ENCODE peak calls at places on chromosomes 12 and 14, in four cellular contexts. F, D, P and M are unnamed samples.

GRCh38 chr14:36751116-36751515 is 89.5 kb downstream of the PAX9 start:
- DNase-seq in F (no peak), D (no peak), P (no peak), M (no peak)

GRCh38 chr12:24991209-24992049 is 42.5 kb upstream of the BCAT1 start:
- DNase-seq in F (peak; percentile 55), D (peak; percentile 95), P (no peak), M (peak; percentile 86)

GRCh38 chr12:68794653-68795253 is 13.2 kb upstream of the MDM2 start:
- DNase-seq in F (no peak), D (no peak), P (no peak), M (no peak)

GRCh38 chr14:76917759-76918175 is 91.6 kb downstream of the LRRC74A start:
- DNase-seq in F (no peak), D (peak; percentile 93), P (no peak), M (no peak)

GRCh38 chr12:6696690-6697583 is 3.7 kb downstream of the PIANP start:
- DNase-seq in F (no peak), D (no peak), P (no peak), M (no peak)

GRCh38 chr14:74392616-74393570 is 33.1 kb downstream of the SYNDIG1L start:
- DNase-seq in F (no peak), D (no peak), P (no peak), M (no peak)

GRCh38 chr14:80388980-80389711 is 177.8 kb upstream of the DIO2 start:
- DNase-seq in F (no peak), D (no peak), P (no peak), M (no peak)

GRCh38 chr12:131721548-131721947 is 10.7 kb downstream of the SFSWAP start:
- DNase-seq in F (no peak), D (no peak), P (no peak), M (no peak)

GRCh38 chr14:62143235-62143634 is 381.0 kb downstream of the SNAPC1 start:
- DNase-seq in F (no peak), D (no peak), P (no peak), M (no peak)

GRCh38 chr12:99768758-99769157 is 121.2 kb downstream of the GARIN6 start:
- DNase-seq in F (no peak), D (no peak), P (no peak), M (no peak)